ENCODE peak calls at places on chromosome 21, in four cellular contexts. X is DMS 273 treated with DMSO at 0.1 percent for 48 hours, N is germinal center, C is ureter. Y is an unnamed sample.

GRCh38 chr21:36708512-36709029 is 9.7 kb downstream of the SIM2 start:
- DNase-seq in X (no peak), C (no peak), N (no peak), Y (no peak)

GRCh38 chr21:31176725-31177124 is 138.4 kb upstream of the KRTAP19-8 start:
- DNase-seq in N (no peak), C (no peak), X (no peak), Y (no peak)

GRCh38 chr21:37921091-37921490 is 4.8 kb upstream of the KCNJ6 start:
- DNase-seq in N (no peak), C (no peak), X (no peak), Y (no peak)

GRCh38 chr21:44657635-44658183 is at the start of gene KRTAP12-3:
- DNase-seq in N (no peak), X (no peak), C (no peak), Y (no peak)

GRCh38 chr21:46122241-46122671 is 24.3 kb downstream of the COL6A2 start:
- DNase-seq in X (no peak), N (no peak), C (no peak), Y (no peak)

GRCh38 chr21:31957631-31958030 is 84.8 kb downstream of the HUNK start:
- DNase-seq in N (no peak), X (no peak), C (no peak), Y (no peak)

GRCh38 chr21:21084179-21084578 is 86.0 kb downstream of the NCAM2 start:
- DNase-seq in C (no peak), X (no peak), N (no peak), Y (no peak)

GRCh38 chr21:21163904-21164303 is 165.7 kb downstream of the NCAM2 start:
- DNase-seq in N (peak), C (peak), X (no peak), Y (peak)

GRCh38 chr21:31557421-31557955 is 102.0 kb upstream of the SOD1 start:
- DNase-seq in C (no peak), N (peak), X (no peak), Y (peak)

GRCh38 chr21:38310619-38311018 is 53.8 kb downstream of the KCNJ15 start:
- DNase-seq in X (no peak), N (no peak), C (no peak), Y (no peak)

GRCh38 chr21:45420061-45420521 is 15.1 kb downstream of the COL18A1 start:
- DNase-seq in N (no peak), C (no peak), X (no peak), Y (no peak)

GRCh38 chr21:36773111-36773510 is 74.2 kb downstream of the SIM2 start:
- DNase-seq in X (peak), C (peak), N (no peak), Y (peak)

GRCh38 chr21:14766241-14766640 is 220.1 kb upstream of the SAMSN1 start:
- DNase-seq in C (no peak), X (no peak), N (no peak), Y (no peak)

GRCh38 chr21:44911384-44912157 is 9.1 kb downstream of the ITGB2 start:
- DNase-seq in C (peak), X (peak), N (no peak), Y (peak)

GRCh38 chr21:15564907-15565306 is 164.9 kb upstream of the USP25 start:
- DNase-seq in X (no peak), C (no peak), N (no peak), Y (no peak)

GRCh38 chr21:42593007-42593814 is 60.2 kb upstream of the PDE9A start:
- DNase-seq in X (peak), N (peak), C (peak), Y (peak)

GRCh38 chr21:42777757-42778344 is 101.5 kb downstream of the WDR4 start:
- DNase-seq in N (peak), X (no peak), C (no peak), Y (no peak)

GRCh38 chr21:45013271-45013841 is 61.0 kb upstream of the ADARB1 start:
- DNase-seq in C (no peak), X (no peak), N (no peak), Y (no peak)

Y was measured in NCI-H1105 treated with DMSO at 0.1 percent for 48 hours.